ENCODE peak calls at places on chromosomes 7 and 10, in ten cellular contexts. B, X, I, J, V, Q, N, M, H and W are unnamed samples.

GRCh38 chr10:69383485-69384089 is 33.1 kb downstream of the TACR2 start:
- DNase-seq in M (no peak), J (no peak), N (no peak), B (no peak), X (no peak), I (peak; percentile 57), H (no peak), Q (no peak), V (peak; percentile 50), W (no peak)

GRCh38 chr10:12707461-12708185 is 293.9 kb downstream of the CCDC3 start:
- DNase-seq in Q (no peak), J (peak; percentile 42), I (peak; percentile 82), H (no peak), X (no peak), B (no peak), M (no peak), V (no peak), N (peak; percentile 49), W (no peak)

GRCh38 chr7:137471128-137471527 is 127.6 kb upstream of the PTN start:
- DNase-seq in Q (no peak), B (no peak), H (no peak), N (no peak), J (no peak), M (no peak), X (no peak), V (no peak), I (no peak), W (no peak)

GRCh38 chr7:295155-296154 is 5.5 kb downstream of the FOXL3 start:
- DNase-seq in J (peak; percentile 20), Q (no peak), N (no peak), V (no peak), X (no peak), M (no peak), I (no peak), H (no peak), B (no peak), W (no peak)

GRCh38 chr10:33271969-33272583 is 62.4 kb downstream of the NRP1 start:
- DNase-seq in B (no peak), Q (no peak), M (no peak), X (no peak), H (no peak), I (peak; percentile 49), N (no peak), J (no peak), V (no peak), W (no peak)

GRCh38 chr7:128783143-128783799 is 7.7 kb upstream of the OPN1SW start:
- DNase-seq in M (no peak), B (peak; percentile 83), Q (no peak), V (peak; percentile 50), H (no peak), X (no peak), N (peak; percentile 68), I (peak; percentile 88), J (peak; percentile 95), W (no peak)

GRCh38 chr10:124648131-124648475 is 96.1 kb downstream of the FAM53B start:
- DNase-seq in H (no peak), J (no peak), Q (no peak), N (no peak), M (no peak), V (no peak), X (no peak), I (no peak), B (no peak), W (no peak)

GRCh38 chr7:129989466-129989865 is 36.7 kb upstream of the UBE2H start:
- DNase-seq in I (no peak), M (no peak), B (no peak), X (peak; percentile 24), J (no peak), H (no peak), N (no peak), V (no peak), Q (no peak), W (peak; percentile 6)

GRCh38 chr10:123395906-123396305 is 241.7 kb downstream of the BUB3 start:
- DNase-seq in I (no peak), N (no peak), B (no peak), Q (no peak), M (no peak), X (no peak), J (no peak), H (no peak), V (no peak), W (no peak)

GRCh38 chr7:134757938-134758337 is 21.5 kb upstream of the CALD1 start:
- DNase-seq in B (no peak), M (no peak), N (no peak), Q (no peak), I (no peak), H (no peak), J (no peak), X (no peak), V (no peak), W (no peak)

GRCh38 chr7:26525413-26526287 is 234.0 kb downstream of the SNX10 start:
- DNase-seq in I (no peak), J (no peak), H (no peak), B (no peak), V (no peak), N (no peak), X (no peak), Q (no peak), M (no peak), W (no peak)

GRCh38 chr10:116796910-116797513 is 52.3 kb upstream of the ENO4 start:
- DNase-seq in X (peak; percentile 82), H (peak; percentile 67), J (peak; percentile 83), V (peak; percentile 19), B (peak; percentile 85), M (peak; percentile 39), Q (no peak), I (peak; percentile 50), N (peak; percentile 92), W (peak; percentile 36)

GRCh38 chr7:26723140-26723539 is 141.2 kb downstream of the SKAP2 start:
- DNase-seq in I (no peak), X (no peak), B (no peak), M (no peak), H (no peak), Q (no peak), V (no peak), J (peak; percentile 32), N (peak; percentile 68), W (no peak)

GRCh38 chr10:22620140-22620857 is 94.1 kb downstream of the PIP4K2A start:
- DNase-seq in B (no peak), X (peak; percentile 41), M (no peak), N (no peak), I (peak; percentile 91), H (peak; percentile 71), J (no peak), V (peak; percentile 30), Q (peak; percentile 49), W (no peak)
- H3K27ac ChIP-seq in B (no peak overlapping the region), X (no peak overlapping the region), M (no peak overlapping the region), N (no peak overlapping the region), I (peak overlapping the region; percentile 69), H (peak overlapping the region; percentile 26), J (no peak overlapping the region), V (no peak overlapping the region), Q (peak overlapping the region; percentile 82), W (no peak overlapping the region)

DNA sequence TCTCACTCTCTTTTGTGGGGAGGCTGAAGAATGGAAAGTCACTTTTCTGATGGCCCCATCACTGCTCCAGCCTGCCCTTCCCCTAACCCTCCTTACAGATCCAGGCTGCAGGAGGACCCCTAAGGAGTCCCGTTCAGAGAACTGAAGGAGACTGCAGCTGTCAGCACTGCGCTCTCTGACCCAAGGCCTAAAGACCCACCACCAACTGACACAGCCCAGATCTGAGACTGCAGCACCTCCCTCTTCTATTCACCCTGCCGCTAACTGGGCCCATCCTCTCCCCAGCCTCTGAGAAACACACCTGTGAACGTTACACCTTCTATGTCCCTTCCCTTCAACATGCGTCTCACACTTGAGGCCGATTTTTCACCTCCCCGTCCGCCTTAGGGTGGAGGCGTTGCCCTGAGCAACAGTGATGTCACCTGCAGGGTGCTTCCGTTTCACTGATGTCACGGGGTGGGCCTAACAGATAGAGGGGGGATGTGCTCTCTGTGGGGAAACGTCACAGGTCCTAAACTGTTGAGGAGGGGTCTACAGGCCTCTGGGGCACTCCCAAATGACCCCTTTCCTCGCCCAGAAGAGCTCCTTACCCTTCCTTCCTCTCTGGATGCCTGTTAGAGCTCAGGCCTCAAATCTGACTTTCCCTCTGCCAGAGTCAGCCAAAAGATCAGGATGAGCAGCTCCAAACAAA is 5.1 kb downstream of the ITPRIP start:
- DNase-seq in N (no peak), B (no peak), M (peak; percentile 81), I (no peak), X (peak; percentile 9), J (no peak), V (no peak), Q (no peak), H (no peak), W (peak; percentile 81)
- H3K27ac ChIP-seq in N (no peak overlapping the region), B (no peak overlapping the region), M (peak overlapping the region; percentile 75), I (no peak overlapping the region), X (no peak overlapping the region), J (no peak overlapping the region), V (peak overlapping the region; percentile 96), Q (peak overlapping the region; percentile 100), H (peak overlapping the region; percentile 54), W (peak overlapping the region; percentile 94)

DNA sequence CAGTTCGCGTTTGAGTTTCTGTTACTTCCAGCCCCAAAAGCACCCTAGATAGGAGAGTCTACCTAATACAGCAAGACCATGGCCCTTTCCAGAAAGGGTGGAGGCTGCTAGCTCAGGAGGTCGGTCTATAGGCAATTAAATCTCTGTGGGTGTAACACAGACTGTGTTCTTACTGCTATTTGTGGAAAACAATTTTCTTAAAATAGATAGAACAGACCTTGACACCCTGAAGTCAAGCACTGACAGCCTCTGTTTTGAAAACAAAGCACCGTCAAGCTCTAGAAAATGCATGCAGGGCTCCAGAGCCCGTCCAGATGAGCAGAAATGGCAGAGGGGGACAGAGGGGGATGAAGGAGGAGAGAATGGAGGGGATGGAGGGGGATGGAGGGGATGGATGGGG is 156.6 kb downstream of the PRKAG2 start:
- DNase-seq in X (no peak), B (no peak), V (no peak), M (no peak), J (no peak), H (no peak), N (no peak), I (no peak), Q (no peak), W (no peak)
- H3K27ac ChIP-seq in X (no peak overlapping the region), B (no peak overlapping the region), V (peak overlapping the region; percentile 79), M (no peak overlapping the region), J (no peak overlapping the region), H (no peak overlapping the region), N (no peak overlapping the region), I (no peak overlapping the region), Q (no peak overlapping the region), W (no peak overlapping the region)

DNA sequence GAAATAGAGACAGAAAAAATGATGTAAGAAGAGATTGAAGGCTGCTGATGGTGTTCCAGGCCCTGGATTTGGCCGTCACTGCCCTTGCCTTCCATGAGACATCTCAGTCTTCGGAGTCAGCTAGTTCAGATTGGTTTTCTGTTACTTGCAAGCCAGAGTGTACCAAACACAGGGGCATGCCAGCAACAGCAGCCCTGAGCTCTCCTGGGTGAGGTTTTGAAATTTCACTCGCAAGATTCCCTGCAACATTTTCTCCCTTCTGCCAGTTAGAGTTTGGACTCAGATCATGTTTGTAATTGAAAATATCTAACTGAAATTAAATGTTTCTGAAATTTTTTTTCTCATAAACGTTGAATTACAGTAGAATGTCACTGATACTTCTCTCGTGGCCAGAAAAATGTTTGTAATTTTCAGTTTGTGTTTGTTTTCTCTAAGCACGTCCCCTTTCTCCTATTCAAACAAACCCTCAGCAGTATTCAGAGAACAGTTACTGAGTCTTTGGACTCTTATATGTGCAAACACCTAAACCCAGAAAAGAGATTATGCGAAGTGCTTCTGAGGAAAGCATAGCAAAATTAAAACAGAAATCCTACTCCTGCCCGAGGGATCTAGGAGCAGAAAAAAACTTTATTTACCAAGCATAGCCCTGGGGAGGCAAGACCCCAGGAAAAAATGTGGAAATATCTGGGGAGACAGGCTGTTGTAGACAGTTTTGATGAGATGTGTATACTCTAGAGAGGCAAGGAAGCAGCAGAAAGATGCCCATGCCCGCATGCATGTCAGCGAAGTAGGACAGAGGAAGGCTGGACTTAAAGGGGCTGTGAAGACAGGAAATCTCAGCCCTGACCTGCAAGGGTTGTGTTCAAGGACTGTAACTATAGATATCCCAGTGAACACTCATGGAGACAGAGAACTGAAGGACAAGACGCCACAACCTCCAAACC is 43.0 kb upstream of the NAMPT start:
- DNase-seq in V (no peak), N (no peak), M (no peak), I (no peak), H (no peak), B (no peak), Q (no peak), X (no peak), J (no peak), W (no peak)
- H3K27ac ChIP-seq in V (no peak overlapping the region), N (no peak overlapping the region), M (no peak overlapping the region), I (peak overlapping the region; percentile 21), H (no peak overlapping the region), B (no peak overlapping the region), Q (no peak overlapping the region), X (no peak overlapping the region), J (no peak overlapping the region), W (no peak overlapping the region)